ENCODE peak calls at places on chromosomes 2 and 18, in eight cellular contexts. W, E, R, G, U, X, J and M are unnamed samples. For H3K9me3, the result is how much of the 10 kb centered on the place peaks cover.

GRCh38 chr2:119352357-119352756 is 14.3 kb downstream of the C2orf76 start:
- DNase-seq in W (no peak), E (no peak), R (no peak), G (no peak), U (no peak), X (peak), J (no peak), M (no peak)

GRCh38 chr18:61556862-61557261 is 223.6 kb downstream of the CDH20 start:
- DNase-seq in W (no peak), E (no peak), R (no peak), G (no peak), U (no peak), X (no peak), J (no peak), M (no peak)

GRCh38 chr18:26133652-26134051 is at the start of gene PSMA8:
- DNase-seq in W (peak), E (no peak), R (no peak), G (no peak), U (no peak), X (peak), J (peak), M (peak)

GRCh38 chr2:151638188-151638933 is 95.9 kb downstream of the NEB start:
- DNase-seq in W (no peak), E (no peak), R (no peak), G (no peak), U (no peak), X (peak), J (no peak), M (no peak)

GRCh38 chr2:190718652-190719526 is 70.0 kb downstream of the NAB1 start:
- DNase-seq in W (no peak), E (no peak), R (no peak), G (peak), U (no peak), X (peak), J (no peak), M (no peak)

GRCh38 chr2:234587341-234588053 is 90.6 kb upstream of the ARL4C start:
- DNase-seq in W (no peak), E (no peak), R (no peak), G (peak), U (no peak), X (no peak), J (no peak), M (no peak)

GRCh38 chr18:26868968-26869586 is 3.6 kb upstream of the AQP4 start:
- DNase-seq in W (no peak), E (no peak), R (no peak), G (no peak), U (no peak), X (no peak), J (no peak), M (no peak)

GRCh38 chr2:231308631-231309414 is 86.7 kb upstream of the B3GNT7 start:
- DNase-seq in W (no peak), E (no peak), R (no peak), G (peak), U (no peak), X (no peak), J (no peak), M (no peak)

GRCh38 chr2:121356058-121356640 is 71.1 kb upstream of the TFCP2L1 start:
- DNase-seq in W (no peak), E (no peak), R (no peak), G (peak), U (peak), X (peak), J (no peak), M (no peak)

GRCh38 chr2:194291104-194291503 is 1365.9 kb upstream of the SLC39A10 start:
- DNase-seq in W (no peak), E (no peak), R (no peak), G (no peak), U (no peak), X (no peak), J (no peak), M (no peak)

GRCh38 chr2:68115965-68116364 is 41.7 kb upstream of the PNO1 start:
- DNase-seq in W (no peak), E (no peak), R (no peak), G (no peak), U (no peak), X (no peak), J (no peak), M (no peak)

GRCh38 chr2:133841905-133842304 is 273.6 kb upstream of the NCKAP5 start:
- DNase-seq in W (no peak), E (no peak), R (no peak), G (peak), U (no peak), X (no peak), J (no peak), M (no peak)

GRCh38 chr2:223652122-223652521 is 50.0 kb upstream of the SCG2 start:
- DNase-seq in W (no peak), E (no peak), R (no peak), G (no peak), U (no peak), X (no peak), J (no peak), M (no peak)

GRCh38 chr2:223654384-223654915 is 52.3 kb upstream of the SCG2 start:
- DNase-seq in W (no peak), E (no peak), R (no peak), G (peak), U (no peak), X (no peak), J (no peak), M (no peak)

GRCh38 chr2:223648755-223649154 is 46.6 kb upstream of the SCG2 start:
- DNase-seq in W (no peak), E (no peak), R (no peak), G (no peak), U (no peak), X (no peak), J (no peak), M (no peak)

GRCh38 chr2:223647258-223647952 is 45.2 kb upstream of the SCG2 start:
- DNase-seq in W (no peak), E (no peak), R (no peak), G (peak), U (no peak), X (no peak), J (no peak), M (no peak)

GRCh38 chr2:223649941-223650530 is 47.9 kb upstream of the SCG2 start:
- DNase-seq in W (no peak), E (no peak), R (no peak), G (no peak), U (no peak), X (no peak), J (no peak), M (no peak)
- H3K9me3 ChIP-seq in W (under half), E (under half), R (under half), G (under half), U (under half), X (under half), J (under half), M (under half)

GRCh38 chr18:9874730-9875129 is 11.0 kb upstream of the TXNDC2 start:
- DNase-seq in W (no peak), E (no peak), R (no peak), G (peak), U (no peak), X (no peak), J (no peak), M (no peak)
- H3K9me3 ChIP-seq in W (under half), E (under half), R (under half), G (under half), U (under half), X (under half), J (under half), M (under half)

DNA sequence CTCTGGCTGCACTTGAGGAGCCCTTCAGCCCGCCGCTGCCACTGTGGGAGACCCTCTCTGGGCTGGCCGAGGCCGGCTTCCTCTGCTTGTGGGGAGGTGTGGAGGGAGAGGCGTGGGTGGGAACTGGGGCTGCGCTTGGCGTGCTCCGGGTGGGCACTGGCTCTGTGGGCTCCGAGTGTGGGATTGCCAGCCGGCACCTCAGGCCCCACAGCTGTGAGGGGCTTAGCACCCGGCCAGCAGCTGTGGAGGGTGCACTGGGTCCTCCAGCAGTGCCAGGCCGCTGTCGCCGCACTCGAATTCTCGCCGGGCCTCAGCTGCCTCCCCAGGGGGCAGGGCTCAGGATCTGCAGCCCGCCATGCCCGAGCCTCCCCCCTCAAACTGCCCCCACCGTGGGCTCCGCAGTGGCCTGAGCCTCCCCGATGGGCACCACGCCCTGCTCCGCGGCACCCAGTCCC is 808.0 kb upstream of the SOX11 start:
- DNase-seq in W (peak), E (no peak), R (no peak), G (no peak), U (no peak), X (no peak), J (no peak), M (no peak)
- H3K9me3 ChIP-seq in W (under half), E (under half), R (under half), G (under half), U (under half), X (under half), J (under half), M (under half)

GRCh38 chr2:236271851-236272250 is 7.6 kb upstream of the ASB18 start:
- DNase-seq in W (no peak), E (no peak), R (no peak), G (no peak), U (no peak), X (no peak), J (no peak), M (no peak)

DNA sequence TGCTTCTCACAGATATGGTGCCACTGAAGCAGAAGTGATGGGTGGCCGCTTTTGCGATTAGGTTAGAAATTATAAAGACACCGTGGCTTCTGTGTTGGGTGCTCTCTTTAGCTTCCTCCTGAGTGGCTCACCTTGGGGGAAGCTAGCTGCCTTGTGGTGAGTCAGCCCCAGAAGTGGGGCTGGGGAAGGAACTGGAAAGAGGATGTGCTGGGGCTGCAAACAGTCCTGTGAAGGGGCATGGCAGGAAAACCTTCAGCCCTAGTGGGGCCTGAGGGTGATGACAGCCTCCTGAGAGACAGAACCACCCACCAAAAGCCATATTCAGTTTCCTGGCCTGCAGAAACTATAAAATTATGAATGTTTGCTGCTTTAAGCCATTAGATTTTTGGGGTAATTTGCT is 8.9 kb upstream of the ASB18 start:
- DNase-seq in W (no peak), E (no peak), R (no peak), G (no peak), U (no peak), X (no peak), J (no peak), M (no peak)
- H3K9me3 ChIP-seq in W (under half), E (under half), R (under half), G (under half), U (under half), X (under half), J (under half), M (under half)

GRCh38 chr2:33619028-33619427 is 19.9 kb upstream of the FAM98A start:
- DNase-seq in W (no peak), E (no peak), R (no peak), G (no peak), U (no peak), X (no peak), J (no peak), M (no peak)

GRCh38 chr2:33617989-33618388 is 18.9 kb upstream of the FAM98A start:
- DNase-seq in W (no peak), E (no peak), R (no peak), G (no peak), U (no peak), X (no peak), J (no peak), M (no peak)

GRCh38 chr2:33617401-33617800 is 18.3 kb upstream of the FAM98A start:
- DNase-seq in W (no peak), E (no peak), R (no peak), G (no peak), U (no peak), X (no peak), J (no peak), M (no peak)

GRCh38 chr2:33616873-33617272 is 17.8 kb upstream of the FAM98A start:
- DNase-seq in W (no peak), E (no peak), R (no peak), G (peak), U (no peak), X (no peak), J (no peak), M (no peak)

DNA sequence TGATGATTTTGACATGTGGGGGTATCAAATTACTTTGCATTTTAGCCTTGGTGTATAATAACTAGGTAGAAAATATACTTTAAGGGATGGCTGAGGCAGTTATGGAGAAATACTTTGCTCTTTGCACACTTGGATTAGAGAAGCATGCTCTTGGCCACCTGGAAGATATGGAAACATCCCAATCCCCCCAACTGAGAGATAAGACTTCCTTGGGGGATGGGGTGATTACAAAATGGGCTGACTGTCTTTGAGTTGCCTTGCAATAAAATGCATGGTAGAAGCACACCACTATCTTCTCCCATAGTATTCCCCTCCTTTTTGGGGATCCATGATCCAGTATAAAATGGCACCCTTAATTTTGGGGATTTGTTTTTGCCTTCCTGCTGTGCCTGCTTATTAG is 15.1 kb upstream of the FAM98A start:
- DNase-seq in W (no peak), E (no peak), R (no peak), G (no peak), U (no peak), X (no peak), J (no peak), M (no peak)
- H3K9me3 ChIP-seq in W (under half), E (under half), R (under half), G (under half), U (under half), X (under half), J (under half), M (under half)

DNA sequence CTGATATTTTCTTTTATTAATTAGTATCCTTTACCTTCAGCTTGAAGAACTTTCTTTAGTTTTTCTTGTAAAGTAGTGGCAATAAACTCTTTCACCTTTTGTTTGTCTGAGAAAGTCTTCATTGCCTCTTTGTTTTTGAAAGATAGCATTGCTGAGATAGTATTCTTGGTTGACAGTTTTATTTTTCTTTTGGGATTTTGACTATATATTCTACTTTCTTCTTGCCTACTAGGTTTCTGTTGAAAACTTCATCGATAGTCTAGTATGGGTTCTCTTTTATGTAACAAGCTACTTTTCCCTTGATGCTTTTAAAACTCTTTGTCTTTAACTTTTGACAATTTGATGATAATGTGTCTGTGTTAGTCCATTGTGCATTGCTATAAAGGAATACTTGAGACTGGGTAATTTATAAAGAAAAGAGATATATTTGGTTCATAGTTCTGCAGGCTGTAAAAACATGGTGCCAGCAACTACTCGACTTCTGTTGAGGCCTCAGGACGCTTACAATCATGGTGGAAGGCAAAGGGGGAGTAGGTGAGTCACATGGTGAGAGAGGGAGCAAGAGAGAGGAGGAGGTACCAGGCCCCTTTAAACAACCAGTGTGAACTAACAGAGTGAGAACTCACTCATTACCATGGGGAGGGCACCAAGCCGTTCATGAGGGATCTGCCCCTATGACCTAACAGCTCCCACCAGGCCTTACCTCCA is 12.0 kb downstream of the CCDC150 start:
- DNase-seq in W (no peak), E (no peak), R (no peak), G (no peak), U (no peak), X (no peak), J (no peak), M (no peak)
- H3K9me3 ChIP-seq in W (under half), E (under half), R (under half), G (under half), U (under half), X (under half), J (half or more), M (under half)